ENCODE peak calls at places on chromosome 15, in six cellular contexts. M is MM.1S, T is right atrium auricular region, F is cardiac muscle cell, Q is HepG2, Z is sigmoid colon. O is an unnamed sample.

GRCh38 chr15:43095243-43095642 is 10.6 kb downstream of the UBR1 start:
- DNase-seq in Z (no peak), M (no peak), Q (no peak), T (no peak), F (no peak), O (no peak)

GRCh38 chr15:74327756-74328155 is 39.7 kb downstream of the CYP11A1 start:
- DNase-seq in M (no peak), Q (no peak), Z (no peak), F (no peak), T (no peak), O (no peak)

GRCh38 chr15:100733786-100734185 is 131.4 kb downstream of the ASB7 start:
- DNase-seq in Q (no peak), T (no peak), M (no peak), Z (no peak), F (no peak), O (no peak)

GRCh38 chr15:101684384-101684783 is 32.2 kb upstream of the TM2D3 start:
- DNase-seq in T (no peak), Q (no peak), Z (no peak), F (peak), M (no peak), O (no peak)

GRCh38 chr15:73047882-73048281 is 4.4 kb upstream of the NEO1 start:
- DNase-seq in F (no peak), T (no peak), M (no peak), Q (no peak), Z (no peak), O (no peak)

GRCh38 chr15:52463638-52464037 is 65.0 kb downstream of the MYO5A start:
- DNase-seq in T (no peak), Q (no peak), Z (no peak), M (peak), F (no peak), O (no peak)

GRCh38 chr15:96360581-96361308 is 30.2 kb downstream of the NR2F2 start:
- DNase-seq in Z (no peak), F (no peak), Q (no peak), M (no peak), T (no peak), O (no peak)

GRCh38 chr15:47206358-47206978 is 510.8 kb upstream of the SEMA6D start:
- DNase-seq in Q (no peak), F (no peak), Z (no peak), M (no peak), T (no peak), O (no peak)

GRCh38 chr15:45678459-45679178 is 43.8 kb downstream of the SQOR start:
- DNase-seq in F (no peak), T (no peak), M (no peak), Z (no peak), Q (peak), O (no peak)

GRCh38 chr15:55319537-55320325 is 709 bp downstream of the PIGB start:
- DNase-seq in M (peak), Q (no peak), T (no peak), F (no peak), Z (no peak), O (peak)

GRCh38 chr15:67366904-67367303 is 112.3 kb downstream of the IQCH start:
- DNase-seq in F (no peak), M (peak), T (no peak), Z (no peak), Q (no peak), O (no peak)

GRCh38 chr15:57213783-57214366 is 162.4 kb upstream of the CGNL1 start:
- DNase-seq in T (no peak), Q (peak), F (peak), Z (no peak), M (peak), O (no peak)

GRCh38 chr15:45705510-45706473 is 71.0 kb downstream of the SQOR start:
- DNase-seq in Q (peak), M (peak), Z (peak), T (peak), F (peak), O (peak)

GRCh38 chr15:41502787-41503668 is 9.4 kb downstream of the ITPKA start:
- DNase-seq in M (no peak), F (no peak), Z (no peak), T (no peak), Q (no peak), O (no peak)

GRCh38 chr15:76057332-76058000 is 2.3 kb upstream of the TMEM266 start:
- DNase-seq in F (peak), Q (peak), Z (no peak), M (peak), T (no peak), O (peak)

GRCh38 chr15:78915341-78916087 is 29.3 kb downstream of the CTSH start:
- DNase-seq in M (no peak), F (no peak), Q (no peak), Z (peak), T (no peak), O (no peak)

GRCh38 chr15:52252781-52253180 is 42.8 kb downstream of the MYO5C start:
- DNase-seq in M (no peak), Z (no peak), F (no peak), Q (peak), T (no peak), O (no peak)

GRCh38 chr15:40469776-40470390 is 901 bp upstream of the CHST14 start:
- DNase-seq in M (no peak), Z (no peak), Q (no peak), T (no peak), F (peak), O (no peak)

GRCh38 chr15:60473135-60473534 is 5.8 kb downstream of the ICE2 start:
- DNase-seq in Q (no peak), M (no peak), Z (no peak), F (no peak), T (no peak), O (no peak)

GRCh38 chr15:72782274-72782992 is 1.1 kb downstream of the ADPGK start:
- DNase-seq in T (no peak), M (peak), Z (no peak), F (no peak), Q (no peak), O (no peak)

GRCh38 chr15:84079885-84080777 is 155.4 kb upstream of the GOLGA6L4 start:
- DNase-seq in Z (peak), T (no peak), F (peak), Q (no peak), M (peak), O (no peak)

GRCh38 chr15:48678851-48679250 is 33.3 kb upstream of the FBN1 start:
- DNase-seq in M (no peak), Q (no peak), F (no peak), Z (no peak), T (no peak), O (no peak)

DNA sequence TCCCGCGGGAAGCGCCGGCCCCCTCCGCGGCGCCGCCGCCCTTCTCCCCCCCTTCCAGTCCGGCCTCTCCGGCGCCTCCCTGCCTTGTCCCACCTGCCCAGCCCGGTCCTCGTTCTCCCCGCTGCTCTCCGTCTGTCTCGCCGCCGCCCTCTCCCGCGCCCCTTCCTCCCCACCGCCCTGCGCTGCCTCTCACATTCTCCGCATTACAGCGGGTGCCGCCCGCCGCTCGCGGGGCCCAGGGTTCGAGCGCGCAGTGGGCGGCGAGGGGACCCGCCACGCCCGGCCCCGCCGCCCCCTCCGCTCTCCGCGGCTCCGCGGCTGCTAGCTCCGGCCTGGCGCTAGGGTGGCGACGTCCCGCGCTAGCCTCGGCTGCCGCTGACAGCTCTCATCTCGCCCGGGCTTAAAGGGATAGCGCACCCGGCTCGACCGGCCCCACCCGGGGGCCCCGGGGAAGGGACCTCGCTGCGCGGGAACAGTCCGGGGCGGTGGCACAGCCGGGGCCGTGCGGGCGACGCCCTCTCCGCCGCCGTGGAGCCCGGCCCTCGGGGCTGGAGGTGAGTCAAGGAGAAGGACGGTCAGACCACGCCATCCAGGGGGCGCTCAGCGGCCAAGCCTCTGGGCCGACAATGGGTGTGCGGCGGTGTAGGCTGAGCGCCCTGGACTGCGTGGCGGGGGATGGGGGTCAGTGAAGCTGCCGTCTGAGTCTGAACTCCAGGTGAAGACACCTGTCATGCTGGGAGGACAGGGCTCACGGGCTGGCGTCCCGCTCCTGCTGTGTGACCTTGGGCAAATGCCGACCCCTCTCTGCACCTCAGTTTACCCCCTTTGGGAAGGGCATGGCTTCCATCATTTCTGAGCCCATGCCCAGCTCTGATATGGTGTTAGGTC is 187.4 kb upstream of the LINGO1 start:
- DNase-seq in Z (no peak), T (no peak), Q (peak), M (peak), F (peak), O (no peak)
- H3K4me3 ChIP-seq in Z (no peak), T (peak), Q (no peak), M (peak), F (peak), O (no peak)

DNA sequence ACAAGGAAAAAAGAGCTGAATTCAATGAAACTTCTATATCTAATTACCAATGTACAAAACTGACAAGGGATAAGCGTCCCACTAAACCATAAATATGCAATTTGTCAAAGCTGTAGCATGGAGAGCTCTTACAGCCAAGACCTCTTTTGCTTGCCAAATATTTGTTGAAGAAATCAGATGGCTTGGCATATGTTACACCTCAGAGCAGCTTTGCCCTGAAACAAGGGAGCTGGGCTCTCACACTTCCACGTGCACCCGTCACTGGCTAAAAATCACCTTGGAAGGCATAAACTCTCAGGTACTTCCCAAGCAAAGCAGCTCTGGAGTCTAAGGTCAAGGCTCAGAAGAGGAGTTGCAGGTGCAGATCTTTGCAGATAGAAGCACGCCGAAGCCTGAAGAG is 324.7 kb upstream of the SLCO3A1 start:
- DNase-seq in Z (no peak), T (no peak), Q (no peak), M (no peak), F (no peak), O (no peak)
- TF ChIP-seq CTCF in Z (no peak), T (no peak), Q (no peak), M (no peak), F (no peak), O (no peak)

DNA sequence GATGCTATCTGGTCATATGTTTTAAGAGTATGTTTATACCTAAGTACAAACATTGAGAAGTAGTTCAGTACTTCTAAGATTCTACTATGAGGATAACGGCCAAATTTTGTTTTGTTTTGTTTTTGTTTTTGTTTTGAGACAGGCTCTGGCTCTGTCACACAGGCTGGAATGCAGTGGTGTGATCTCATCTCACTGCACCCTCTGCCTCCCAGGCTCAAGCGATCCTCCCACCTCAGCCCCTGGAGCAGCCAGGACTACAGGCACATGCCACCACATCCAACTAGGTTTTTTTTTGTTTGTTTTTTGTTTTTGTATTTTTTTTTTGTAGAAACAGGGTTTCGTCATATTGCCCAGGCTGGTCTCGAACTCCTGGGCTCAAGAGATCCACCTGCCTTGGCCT is 47.5 kb upstream of the RPS17 start:
- DNase-seq in F (no peak), Q (no peak), M (no peak), Z (no peak), T (no peak), O (no peak)
- H3K4me3 ChIP-seq in F (no peak), Q (no peak), M (no peak), Z (no peak), T (no peak), O (no peak)

GRCh38 chr15:69869881-69870465 is 227.7 kb downstream of the TLE3 start:
- DNase-seq in Z (no peak), M (peak), T (no peak), Q (no peak), F (no peak), O (no peak)
- TF ChIP-seq CTCF in Z (no peak), M (no peak), T (no peak), Q (no peak), F (no peak), O (no peak)

GRCh38 chr15:99732268-99732641 is 982 bp downstream of the LYSMD4 start:
- DNase-seq in Z (no peak), T (no peak), M (no peak), Q (no peak), F (no peak), O (no peak)

GRCh38 chr15:99729920-99730319 is 3.3 kb downstream of the LYSMD4 start:
- DNase-seq in Z (no peak), M (peak), T (no peak), Q (no peak), F (peak), O (no peak)

GRCh38 chr15:99733268-99734039 is at the start of gene LYSMD4:
- DNase-seq in M (peak), T (peak), F (peak), Z (peak), Q (peak), O (peak)

GRCh38 chr15:99732711-99733267 is 448 bp downstream of the LYSMD4 start:
- DNase-seq in Z (peak), M (peak), F (peak), T (no peak), Q (no peak), O (no peak)

GRCh38 chr15:99731336-99732267 is 1.6 kb downstream of the LYSMD4 start:
- DNase-seq in Z (no peak), Q (no peak), M (no peak), T (no peak), F (no peak), O (no peak)
- H3K4me3 ChIP-seq in Z (peak), Q (peak), M (no peak), T (peak), F (peak), O (no peak)

DNA sequence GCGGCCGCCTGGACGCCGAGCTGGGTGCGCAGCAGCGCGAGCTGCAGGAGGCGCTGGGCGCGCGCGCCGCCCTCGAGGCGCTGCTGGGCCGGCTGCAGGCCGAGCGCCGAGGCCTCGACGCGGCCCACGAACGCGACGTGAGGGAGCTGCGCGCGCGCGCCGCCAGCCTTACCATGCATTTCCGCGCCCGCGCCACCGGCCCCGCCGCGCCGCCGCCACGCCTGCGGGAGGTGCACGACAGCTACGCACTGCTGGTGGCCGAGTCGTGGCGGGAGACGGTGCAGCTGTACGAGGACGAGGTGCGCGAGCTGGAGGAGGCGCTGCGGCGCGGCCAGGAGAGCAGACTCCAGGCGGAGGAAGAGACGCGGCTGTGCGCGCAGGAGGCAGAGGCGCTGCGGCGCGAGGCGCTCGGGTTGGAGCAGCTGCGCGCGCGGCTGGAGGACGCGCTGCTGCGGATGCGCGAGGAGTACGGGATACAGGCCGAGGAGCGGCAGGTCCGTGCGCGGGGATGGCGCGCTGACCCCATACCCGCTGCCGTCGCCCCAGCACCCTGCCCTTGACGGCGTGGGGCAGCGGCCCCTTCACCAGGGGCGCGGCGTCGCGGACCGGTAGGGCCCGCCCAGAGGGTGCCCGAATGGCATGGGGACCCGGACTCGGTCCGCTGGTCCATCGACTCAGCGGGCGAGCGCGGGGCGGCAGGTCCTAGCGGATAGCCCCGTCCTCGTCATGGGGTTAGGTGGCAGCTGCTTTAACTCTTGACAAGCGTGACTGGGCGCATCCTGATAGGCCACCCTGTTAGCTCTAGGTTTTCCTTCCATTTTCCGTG is 849 bp downstream of the SYNM start:
- DNase-seq in T (peak), Z (peak), Q (no peak), M (no peak), F (peak), O (no peak)
- TF ChIP-seq CTCF in T (no peak), Z (no peak), Q (peak), M (no peak), F (peak), O (no peak)

DNA sequence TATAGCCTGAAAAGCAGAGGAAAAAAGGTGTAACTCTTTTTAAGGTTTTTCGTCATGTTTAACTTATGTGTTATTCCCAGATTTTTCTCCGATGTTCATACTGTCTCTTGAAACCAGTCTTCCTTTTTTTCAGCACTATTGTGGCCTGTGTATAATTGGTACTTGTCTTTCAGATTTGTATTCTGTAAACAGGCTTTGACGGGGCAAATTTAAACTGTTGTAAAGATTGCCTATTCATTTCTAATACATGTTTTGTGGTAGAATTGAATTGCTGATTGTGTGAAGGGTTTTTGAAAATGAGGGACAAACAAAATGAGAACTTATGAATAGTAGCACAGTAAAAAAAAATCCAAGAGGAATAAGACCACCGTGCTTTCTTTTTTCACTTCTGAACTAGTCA is 33.6 kb downstream of the AKAP13 start:
- DNase-seq in Q (no peak), F (no peak), T (no peak), Z (no peak), M (no peak), O (no peak)
- H3K4me3 ChIP-seq in Q (no peak), F (no peak), T (no peak), Z (no peak), M (peak), O (no peak)

DNA sequence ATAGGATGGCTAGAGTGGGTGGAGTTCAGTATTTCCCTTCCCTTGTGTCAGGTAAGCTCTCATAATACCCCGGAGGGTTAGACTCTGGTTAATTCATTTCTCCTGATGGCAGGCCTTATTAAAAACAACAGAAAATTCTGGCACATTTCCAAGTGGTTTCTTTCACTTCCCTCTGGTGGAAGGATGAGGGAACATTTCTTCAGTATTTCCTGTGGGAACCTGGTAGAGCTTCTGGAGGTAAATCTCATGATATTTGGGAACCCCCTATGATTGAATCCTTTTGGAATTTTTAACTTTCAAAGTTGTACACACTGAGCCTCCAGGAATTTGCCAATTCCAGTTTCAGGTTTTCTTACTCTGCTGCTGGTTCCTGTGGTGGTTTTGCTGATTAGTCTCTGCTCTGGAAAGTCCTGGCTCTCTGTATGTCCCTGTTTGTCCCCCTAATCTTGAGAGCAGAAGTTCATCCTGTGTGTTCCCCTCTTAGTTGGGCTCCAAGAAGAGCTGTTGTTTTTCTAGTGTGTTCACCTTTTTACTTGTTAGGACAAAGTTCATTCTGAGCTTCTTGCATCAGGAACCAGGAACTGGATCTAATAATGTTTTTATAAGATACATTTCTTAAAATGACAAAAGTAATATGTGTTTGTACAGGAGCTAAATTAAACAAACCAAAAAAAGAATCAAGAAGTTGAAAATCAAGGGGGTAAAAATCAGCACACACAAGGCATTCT is 12.1 kb downstream of the CHRNA7 start:
- DNase-seq in F (peak), Q (no peak), Z (no peak), T (no peak), M (no peak), O (no peak)
- TF ChIP-seq CTCF in F (no peak), Q (no peak), Z (no peak), T (peak), M (no peak), O (no peak)

DNA sequence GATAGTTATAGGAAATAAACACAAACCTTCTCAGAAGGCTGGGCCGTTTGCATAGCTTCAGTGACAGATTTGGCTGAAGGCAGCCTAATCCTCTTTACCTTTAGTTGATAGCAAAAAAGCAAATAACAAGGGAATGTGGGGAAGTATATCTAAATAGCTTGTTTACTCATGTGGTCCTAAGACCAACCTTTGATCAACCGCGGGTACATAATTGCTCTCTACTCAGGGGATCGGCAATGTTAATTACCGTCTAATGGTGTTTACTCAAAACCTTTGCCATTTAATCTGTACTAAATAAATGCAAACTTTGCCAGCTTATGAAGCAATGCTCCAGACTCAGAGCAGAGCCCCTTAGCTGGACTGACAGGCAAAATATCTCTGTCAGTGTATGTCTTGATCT is 51.6 kb downstream of the EIF3J start:
- DNase-seq in Q (peak), F (no peak), T (no peak), Z (no peak), M (no peak), O (no peak)
- H3K4me3 ChIP-seq in Q (no peak), F (no peak), T (no peak), Z (no peak), M (no peak), O (no peak)